ENCODE peak calls at places on chromosomes 1 and 21, in ten cellular contexts. One of them, this sample, is unnamed.
A peak's percentile ranks its signal among the peaks of the same experiment; 100 is the strongest.

GRCh38 chr1:226625832-226626576 is 77.4 kb downstream of the STUM start:
- DNase-seq in AG04449: no peak
- DNase-seq in T-helper 2 cell: no peak
- DNase-seq in GDM1: no peak
- DNase-seq in T-helper 1 cell: no peak
- DNase-seq in mucosa of descending colon: no peak
- DNase-seq in H9: no peak
- DNase-seq in CD8-positive, alpha-beta memory T cell: no peak
- DNase-seq in NCI-H460: no peak
- DNase-seq in cardiac fibroblast: no peak
- DNase-seq in this sample: no peak

GRCh38 chr21:37157938-37158337 is 84.9 kb downstream of the TTC3 start:
- DNase-seq in AG04449: no peak
- DNase-seq in T-helper 2 cell: no peak
- DNase-seq in GDM1: no peak
- DNase-seq in T-helper 1 cell: no peak
- DNase-seq in mucosa of descending colon: no peak
- DNase-seq in H9: no peak
- DNase-seq in CD8-positive, alpha-beta memory T cell: no peak
- DNase-seq in NCI-H460: no peak
- DNase-seq in cardiac fibroblast: no peak
- DNase-seq in this sample: no peak

GRCh38 chr1:6638226-6638625 is 13.6 kb downstream of the THAP3 start:
- DNase-seq in AG04449: no peak
- DNase-seq in T-helper 2 cell: no peak
- DNase-seq in GDM1: no peak
- DNase-seq in T-helper 1 cell: no peak
- DNase-seq in mucosa of descending colon: peak; percentile 46
- DNase-seq in H9: no peak
- DNase-seq in CD8-positive, alpha-beta memory T cell: no peak
- DNase-seq in NCI-H460: no peak
- DNase-seq in cardiac fibroblast: peak; percentile 47
- DNase-seq in this sample: no peak

GRCh38 chr1:12065872-12066271 is 2.8 kb downstream of the TNFRSF8 start:
- DNase-seq in AG04449: no peak
- DNase-seq in T-helper 2 cell: peak; percentile 88
- DNase-seq in GDM1: no peak
- DNase-seq in T-helper 1 cell: no peak
- DNase-seq in mucosa of descending colon: no peak
- DNase-seq in H9: no peak
- DNase-seq in CD8-positive, alpha-beta memory T cell: no peak
- DNase-seq in NCI-H460: no peak
- DNase-seq in cardiac fibroblast: no peak
- DNase-seq in this sample: no peak

GRCh38 chr1:7595338-7595737 is 175.8 kb upstream of the VAMP3 start:
- DNase-seq in AG04449: no peak
- DNase-seq in T-helper 2 cell: no peak
- DNase-seq in GDM1: no peak
- DNase-seq in T-helper 1 cell: no peak
- DNase-seq in mucosa of descending colon: no peak
- DNase-seq in H9: no peak
- DNase-seq in CD8-positive, alpha-beta memory T cell: no peak
- DNase-seq in NCI-H460: no peak
- DNase-seq in cardiac fibroblast: no peak
- DNase-seq in this sample: no peak

GRCh38 chr1:34407140-34407539 is 230.4 kb downstream of the C1orf94 start:
- DNase-seq in AG04449: peak; percentile 17
- DNase-seq in T-helper 2 cell: no peak
- DNase-seq in GDM1: no peak
- DNase-seq in T-helper 1 cell: no peak
- DNase-seq in mucosa of descending colon: no peak
- DNase-seq in H9: no peak
- DNase-seq in CD8-positive, alpha-beta memory T cell: no peak
- DNase-seq in NCI-H460: no peak
- DNase-seq in cardiac fibroblast: no peak
- DNase-seq in this sample: peak; percentile 90

GRCh38 chr1:225689882-225690459 is 37.0 kb upstream of the ENAH start:
- DNase-seq in AG04449: no peak
- DNase-seq in T-helper 2 cell: no peak
- DNase-seq in GDM1: no peak
- DNase-seq in T-helper 1 cell: no peak
- DNase-seq in mucosa of descending colon: no peak
- DNase-seq in H9: no peak
- DNase-seq in CD8-positive, alpha-beta memory T cell: no peak
- DNase-seq in NCI-H460: no peak
- DNase-seq in cardiac fibroblast: peak; percentile 66
- DNase-seq in this sample: no peak

GRCh38 chr1:115063238-115063901 is 25.9 kb downstream of the TSPAN2 start:
- DNase-seq in AG04449: no peak
- DNase-seq in T-helper 2 cell: peak; percentile 94
- DNase-seq in GDM1: no peak
- DNase-seq in T-helper 1 cell: no peak
- DNase-seq in mucosa of descending colon: no peak
- DNase-seq in H9: no peak
- DNase-seq in CD8-positive, alpha-beta memory T cell: peak; percentile 83
- DNase-seq in NCI-H460: no peak
- DNase-seq in cardiac fibroblast: no peak
- DNase-seq in this sample: no peak

GRCh38 chr1:24737368-24738117 is 7.7 kb upstream of the CLIC4 start:
- DNase-seq in AG04449: no peak
- DNase-seq in T-helper 2 cell: no peak
- DNase-seq in GDM1: no peak
- DNase-seq in T-helper 1 cell: no peak
- DNase-seq in mucosa of descending colon: no peak
- DNase-seq in H9: no peak
- DNase-seq in CD8-positive, alpha-beta memory T cell: no peak
- DNase-seq in NCI-H460: no peak
- DNase-seq in cardiac fibroblast: no peak
- DNase-seq in this sample: no peak

GRCh38 chr1:8985915-8986813 is 40.1 kb downstream of the SLC2A7 start:
- DNase-seq in AG04449: peak; percentile 86
- DNase-seq in T-helper 2 cell: no peak
- DNase-seq in GDM1: no peak
- DNase-seq in T-helper 1 cell: no peak
- DNase-seq in mucosa of descending colon: peak; percentile 78
- DNase-seq in H9: no peak
- DNase-seq in CD8-positive, alpha-beta memory T cell: no peak
- DNase-seq in NCI-H460: peak; percentile 80
- DNase-seq in cardiac fibroblast: peak; percentile 98
- DNase-seq in this sample: no peak

GRCh38 chr1:148354284-148354869 is 128.7 kb downstream of the PPIAL4G start:
- DNase-seq in AG04449: no peak
- DNase-seq in T-helper 2 cell: no peak
- DNase-seq in GDM1: no peak
- DNase-seq in T-helper 1 cell: no peak
- DNase-seq in mucosa of descending colon: no peak
- DNase-seq in H9: peak; percentile 37
- DNase-seq in CD8-positive, alpha-beta memory T cell: no peak
- DNase-seq in NCI-H460: no peak
- DNase-seq in cardiac fibroblast: no peak
- DNase-seq in this sample: no peak

GRCh38 chr21:32337206-32337605 is 38.6 kb downstream of the MRAP start:
- DNase-seq in AG04449: no peak
- DNase-seq in T-helper 2 cell: no peak
- DNase-seq in GDM1: no peak
- DNase-seq in T-helper 1 cell: no peak
- DNase-seq in mucosa of descending colon: no peak
- DNase-seq in H9: no peak
- DNase-seq in CD8-positive, alpha-beta memory T cell: no peak
- DNase-seq in NCI-H460: no peak
- DNase-seq in cardiac fibroblast: no peak
- DNase-seq in this sample: no peak

GRCh38 chr1:108670131-108670773 is 9.4 kb upstream of the HENMT1 start:
- DNase-seq in AG04449: no peak
- DNase-seq in T-helper 2 cell: no peak
- DNase-seq in GDM1: no peak
- DNase-seq in T-helper 1 cell: no peak
- DNase-seq in mucosa of descending colon: peak; percentile 21
- DNase-seq in H9: no peak
- DNase-seq in CD8-positive, alpha-beta memory T cell: no peak
- DNase-seq in NCI-H460: no peak
- DNase-seq in cardiac fibroblast: no peak
- DNase-seq in this sample: no peak

GRCh38 chr1:31620631-31621497 is 3.4 kb downstream of the HCRTR1 start:
- DNase-seq in AG04449: no peak
- DNase-seq in T-helper 2 cell: no peak
- DNase-seq in GDM1: no peak
- DNase-seq in T-helper 1 cell: no peak
- DNase-seq in mucosa of descending colon: no peak
- DNase-seq in H9: no peak
- DNase-seq in CD8-positive, alpha-beta memory T cell: no peak
- DNase-seq in NCI-H460: no peak
- DNase-seq in cardiac fibroblast: no peak
- DNase-seq in this sample: no peak

GRCh38 chr1:41870076-41870562 is 48.6 kb downstream of the HIVEP3 start:
- DNase-seq in AG04449: no peak
- DNase-seq in T-helper 2 cell: no peak
- DNase-seq in GDM1: no peak
- DNase-seq in T-helper 1 cell: no peak
- DNase-seq in mucosa of descending colon: no peak
- DNase-seq in H9: no peak
- DNase-seq in CD8-positive, alpha-beta memory T cell: no peak
- DNase-seq in NCI-H460: no peak
- DNase-seq in cardiac fibroblast: peak; percentile 65
- DNase-seq in this sample: no peak

GRCh38 chr21:39788383-39788782 is 43.4 kb downstream of the IGSF5 start:
- DNase-seq in AG04449: peak; percentile 5
- DNase-seq in T-helper 2 cell: no peak
- DNase-seq in GDM1: no peak
- DNase-seq in T-helper 1 cell: no peak
- DNase-seq in mucosa of descending colon: peak; percentile 61
- DNase-seq in H9: peak; percentile 86
- DNase-seq in CD8-positive, alpha-beta memory T cell: no peak
- DNase-seq in NCI-H460: peak; percentile 31
- DNase-seq in cardiac fibroblast: peak; percentile 21
- DNase-seq in this sample: peak; percentile 50

GRCh38 chr1:150366416-150367296 is 2.7 kb downstream of the RPRD2 start:
- DNase-seq in AG04449: no peak
- DNase-seq in T-helper 2 cell: peak; percentile 21
- DNase-seq in GDM1: no peak
- DNase-seq in T-helper 1 cell: no peak
- DNase-seq in mucosa of descending colon: no peak
- DNase-seq in H9: no peak
- DNase-seq in CD8-positive, alpha-beta memory T cell: no peak
- DNase-seq in NCI-H460: no peak
- DNase-seq in cardiac fibroblast: peak; percentile 56
- DNase-seq in this sample: no peak

GRCh38 chr1:74485622-74486021 is 26.8 kb downstream of the LRRC53 start:
- DNase-seq in AG04449: no peak
- DNase-seq in T-helper 2 cell: no peak
- DNase-seq in GDM1: no peak
- DNase-seq in T-helper 1 cell: no peak
- DNase-seq in mucosa of descending colon: no peak
- DNase-seq in H9: no peak
- DNase-seq in CD8-positive, alpha-beta memory T cell: no peak
- DNase-seq in NCI-H460: no peak
- DNase-seq in cardiac fibroblast: no peak
- DNase-seq in this sample: peak; percentile 67

GRCh38 chr1:198623920-198624647 is 14.8 kb upstream of the PTPRC start:
- DNase-seq in AG04449: peak; percentile 52
- DNase-seq in T-helper 2 cell: peak; percentile 80
- DNase-seq in GDM1: no peak
- DNase-seq in T-helper 1 cell: no peak
- DNase-seq in mucosa of descending colon: no peak
- DNase-seq in H9: no peak
- DNase-seq in CD8-positive, alpha-beta memory T cell: no peak
- DNase-seq in NCI-H460: no peak
- DNase-seq in cardiac fibroblast: peak; percentile 74
- DNase-seq in this sample: no peak

GRCh38 chr1:209305221-209305954 is 278.1 kb upstream of the CAMK1G start:
- DNase-seq in AG04449: no peak
- DNase-seq in T-helper 2 cell: no peak
- DNase-seq in GDM1: no peak
- DNase-seq in T-helper 1 cell: no peak
- DNase-seq in mucosa of descending colon: no peak
- DNase-seq in H9: no peak
- DNase-seq in CD8-positive, alpha-beta memory T cell: no peak
- DNase-seq in NCI-H460: no peak
- DNase-seq in cardiac fibroblast: no peak
- DNase-seq in this sample: no peak

GRCh38 chr1:79100385-79100784 is 93.9 kb upstream of the ADGRL4 start:
- DNase-seq in AG04449: peak; percentile 44
- DNase-seq in T-helper 2 cell: no peak
- DNase-seq in GDM1: no peak
- DNase-seq in T-helper 1 cell: no peak
- DNase-seq in mucosa of descending colon: no peak
- DNase-seq in H9: no peak
- DNase-seq in CD8-positive, alpha-beta memory T cell: no peak
- DNase-seq in NCI-H460: no peak
- DNase-seq in cardiac fibroblast: peak; percentile 89
- DNase-seq in this sample: no peak

GRCh38 chr1:224213438-224214119 is 30.5 kb downstream of the DEGS1 start:
- DNase-seq in AG04449: no peak
- DNase-seq in T-helper 2 cell: no peak
- DNase-seq in GDM1: no peak
- DNase-seq in T-helper 1 cell: no peak
- DNase-seq in mucosa of descending colon: peak; percentile 19
- DNase-seq in H9: peak; percentile 62
- DNase-seq in CD8-positive, alpha-beta memory T cell: no peak
- DNase-seq in NCI-H460: no peak
- DNase-seq in cardiac fibroblast: no peak
- DNase-seq in this sample: no peak

This sample was measured in NCI-H2171.